ENCODE peak calls at places on chromosomes 13 and 19, in six cellular contexts. One of them, this sample, is unnamed.

GRCh38 chr19:5186293-5187050 is 154.1 kb downstream of the PTPRS start:
- DNase-seq in neuronal stem cell: no peak
- DNase-seq in IMR-90: peak; percentile 67
- DNase-seq in H1: no peak
- DNase-seq in mesenchymal stem cell: no peak
- DNase-seq in trophoblast cell: peak; percentile 95
- DNase-seq in this sample: no peak

GRCh38 chr19:29497241-29497640 is 28.6 kb upstream of the VSTM2B start:
- DNase-seq in neuronal stem cell: no peak
- DNase-seq in IMR-90: no peak
- DNase-seq in H1: no peak
- DNase-seq in mesenchymal stem cell: no peak
- DNase-seq in trophoblast cell: no peak
- DNase-seq in this sample: no peak

GRCh38 chr13:44088409-44088808 is 208.7 kb downstream of the LACC1 start:
- DNase-seq in neuronal stem cell: no peak
- DNase-seq in IMR-90: no peak
- DNase-seq in H1: no peak
- DNase-seq in mesenchymal stem cell: no peak
- DNase-seq in trophoblast cell: peak; percentile 10
- DNase-seq in this sample: no peak

GRCh38 chr13:113065406-113066141 is 40.0 kb upstream of the F7 start:
- DNase-seq in neuronal stem cell: no peak
- DNase-seq in IMR-90: peak; percentile 5
- DNase-seq in H1: no peak
- DNase-seq in mesenchymal stem cell: no peak
- DNase-seq in trophoblast cell: no peak
- DNase-seq in this sample: no peak

GRCh38 chr19:57558525-57558924 is 1.1 kb downstream of the ZNF550 start:
- DNase-seq in neuronal stem cell: no peak
- DNase-seq in IMR-90: peak; percentile 35
- DNase-seq in H1: no peak
- DNase-seq in mesenchymal stem cell: peak; percentile 34
- DNase-seq in trophoblast cell: no peak
- DNase-seq in this sample: peak; percentile 51

GRCh38 chr19:2345794-2346663 is 14.0 kb upstream of the TMPRSS9 start:
- DNase-seq in neuronal stem cell: no peak
- DNase-seq in IMR-90: no peak
- DNase-seq in H1: no peak
- DNase-seq in mesenchymal stem cell: no peak
- DNase-seq in trophoblast cell: no peak
- DNase-seq in this sample: no peak

GRCh38 chr13:25860862-25861261 is 191.0 kb downstream of the SHISA2 start:
- DNase-seq in neuronal stem cell: no peak
- DNase-seq in IMR-90: peak; percentile 33
- DNase-seq in H1: no peak
- DNase-seq in mesenchymal stem cell: peak; percentile 69
- DNase-seq in trophoblast cell: peak; percentile 41
- DNase-seq in this sample: no peak

GRCh38 chr13:37138169-37138568 is 32.7 kb upstream of the CSNK1A1L start:
- DNase-seq in neuronal stem cell: no peak
- DNase-seq in IMR-90: no peak
- DNase-seq in H1: peak; percentile 0
- DNase-seq in mesenchymal stem cell: no peak
- DNase-seq in trophoblast cell: peak; percentile 73
- DNase-seq in this sample: peak; percentile 75

GRCh38 chr13:67369895-67370660 is 139.9 kb upstream of the PCDH9 start:
- DNase-seq in neuronal stem cell: no peak
- DNase-seq in IMR-90: peak; percentile 92
- DNase-seq in H1: no peak
- DNase-seq in mesenchymal stem cell: peak; percentile 89
- DNase-seq in trophoblast cell: peak; percentile 54
- DNase-seq in this sample: peak; percentile 47

GRCh38 chr19:16337809-16338469 is 13.3 kb downstream of the KLF2 start:
- DNase-seq in neuronal stem cell: no peak
- DNase-seq in IMR-90: no peak
- DNase-seq in H1: no peak
- DNase-seq in mesenchymal stem cell: peak; percentile 23
- DNase-seq in trophoblast cell: no peak
- DNase-seq in this sample: no peak

GRCh38 chr13:40164137-40164536 is 502.3 kb downstream of the FOXO1 start:
- DNase-seq in neuronal stem cell: no peak
- DNase-seq in IMR-90: no peak
- DNase-seq in H1: no peak
- DNase-seq in mesenchymal stem cell: peak; percentile 73
- DNase-seq in trophoblast cell: peak; percentile 60
- DNase-seq in this sample: no peak

GRCh38 chr13:50732712-50733111 is 110.8 kb downstream of the DLEU7 start:
- DNase-seq in neuronal stem cell: no peak
- DNase-seq in IMR-90: peak; percentile 19
- DNase-seq in H1: no peak
- DNase-seq in mesenchymal stem cell: peak; percentile 50
- DNase-seq in trophoblast cell: peak; percentile 17
- DNase-seq in this sample: no peak

GRCh38 chr13:99969934-99970760 is 1.4 kb downstream of the ZIC5 start:
- DNase-seq in neuronal stem cell: no peak
- DNase-seq in IMR-90: no peak
- DNase-seq in H1: no peak
- DNase-seq in mesenchymal stem cell: no peak
- DNase-seq in trophoblast cell: peak; percentile 47
- DNase-seq in this sample: peak; percentile 92

GRCh38 chr13:76973920-76974617 is 17.8 kb upstream of the CLN5 start:
- DNase-seq in neuronal stem cell: no peak
- DNase-seq in IMR-90: no peak
- DNase-seq in H1: no peak
- DNase-seq in mesenchymal stem cell: no peak
- DNase-seq in trophoblast cell: peak; percentile 84
- DNase-seq in this sample: no peak

GRCh38 chr13:98279473-98280175 is 102.6 kb upstream of the RNF113B start:
- DNase-seq in neuronal stem cell: no peak
- DNase-seq in IMR-90: no peak
- DNase-seq in H1: no peak
- DNase-seq in mesenchymal stem cell: no peak
- DNase-seq in trophoblast cell: no peak
- DNase-seq in this sample: no peak

GRCh38 chr13:78409172-78409571 is 194.2 kb downstream of the POU4F1 start:
- DNase-seq in neuronal stem cell: no peak
- DNase-seq in IMR-90: no peak
- DNase-seq in H1: no peak
- DNase-seq in mesenchymal stem cell: no peak
- DNase-seq in trophoblast cell: no peak
- DNase-seq in this sample: peak; percentile 19

GRCh38 chr19:44783545-44783944 is 5.9 kb downstream of the CBLC start:
- DNase-seq in neuronal stem cell: no peak
- DNase-seq in IMR-90: no peak
- DNase-seq in H1: no peak
- DNase-seq in mesenchymal stem cell: no peak
- DNase-seq in trophoblast cell: no peak
- DNase-seq in this sample: no peak

GRCh38 chr13:32917504-32917903 is 98.7 kb upstream of the KL start:
- DNase-seq in neuronal stem cell: no peak
- DNase-seq in IMR-90: peak; percentile 32
- DNase-seq in H1: no peak
- DNase-seq in mesenchymal stem cell: no peak
- DNase-seq in trophoblast cell: no peak
- DNase-seq in this sample: no peak

GRCh38 chr19:4089400-4089908 is 22.8 kb upstream of the ZBTB7A start:
- DNase-seq in neuronal stem cell: no peak
- DNase-seq in IMR-90: no peak
- DNase-seq in H1: no peak
- DNase-seq in mesenchymal stem cell: no peak
- DNase-seq in trophoblast cell: peak; percentile 77
- DNase-seq in this sample: no peak

GRCh38 chr19:4007836-4008539 is 452 bp downstream of the PIAS4 start:
- DNase-seq in neuronal stem cell: peak; percentile 23
- DNase-seq in IMR-90: no peak
- DNase-seq in H1: no peak
- DNase-seq in mesenchymal stem cell: peak; percentile 40
- DNase-seq in trophoblast cell: peak; percentile 19
- DNase-seq in this sample: peak; percentile 28

GRCh38 chr13:35712907-35713685 is 236.6 kb upstream of the MAB21L1 start:
- DNase-seq in neuronal stem cell: no peak
- DNase-seq in IMR-90: peak; percentile 71
- DNase-seq in H1: no peak
- DNase-seq in mesenchymal stem cell: peak; percentile 33
- DNase-seq in trophoblast cell: peak; percentile 93
- DNase-seq in this sample: peak; percentile 62

GRCh38 chr19:32817913-32818476 is 51.6 kb downstream of the SLC7A9 start:
- DNase-seq in neuronal stem cell: no peak
- DNase-seq in IMR-90: no peak
- DNase-seq in H1: no peak
- DNase-seq in mesenchymal stem cell: no peak
- DNase-seq in trophoblast cell: no peak
- DNase-seq in this sample: no peak

DNA sequence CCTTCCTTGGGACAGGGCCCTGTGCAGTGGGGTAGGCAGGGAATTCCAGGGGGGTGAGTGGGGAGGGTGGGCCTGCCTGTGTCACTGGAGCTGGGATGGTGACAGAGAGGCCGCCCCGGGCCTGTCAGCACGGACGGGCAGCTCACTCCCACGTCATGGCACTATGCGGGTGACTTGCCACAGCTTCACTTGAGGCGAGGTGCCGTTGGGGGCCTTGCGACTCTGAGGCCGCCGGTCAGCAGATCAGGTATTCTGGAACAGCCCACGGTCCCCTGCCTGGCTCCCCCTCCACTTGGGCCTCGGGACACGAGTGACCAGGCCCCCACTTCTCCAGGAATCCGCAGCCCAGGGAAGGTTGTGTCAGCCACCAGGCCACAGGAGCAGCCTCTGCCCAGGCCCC is 2.9 kb upstream of the MIDN start:
- DNase-seq in neuronal stem cell: no peak
- DNase-seq in IMR-90: no peak
- DNase-seq in H1: no peak
- DNase-seq in mesenchymal stem cell: no peak
- DNase-seq in trophoblast cell: no peak
- DNase-seq in this sample: no peak
- H3K4me3 ChIP-seq in neuronal stem cell: no peak overlapping the region
- H3K4me3 ChIP-seq in IMR-90: no peak overlapping the region
- H3K4me3 ChIP-seq in H1: no peak overlapping the region
- H3K4me3 ChIP-seq in mesenchymal stem cell: no peak overlapping the region
- H3K4me3 ChIP-seq in trophoblast cell: no peak overlapping the region
- H3K4me3 ChIP-seq in this sample: no peak overlapping the region

GRCh38 chr19:42474743-42475142 is 32.0 kb upstream of the CXCL17 start:
- DNase-seq in neuronal stem cell: no peak
- DNase-seq in IMR-90: no peak
- DNase-seq in H1: no peak
- DNase-seq in mesenchymal stem cell: no peak
- DNase-seq in trophoblast cell: no peak
- DNase-seq in this sample: peak; percentile 82
- H2BK5ac ChIP-seq in neuronal stem cell: no peak overlapping the region
- H2BK5ac ChIP-seq in IMR-90: no peak overlapping the region
- H2BK5ac ChIP-seq in H1: peak overlapping the region; percentile 99
- H2BK5ac ChIP-seq in mesenchymal stem cell: no peak overlapping the region
- H2BK5ac ChIP-seq in trophoblast cell: no peak overlapping the region
- H2BK5ac ChIP-seq in this sample: peak overlapping the region; percentile 97

DNA sequence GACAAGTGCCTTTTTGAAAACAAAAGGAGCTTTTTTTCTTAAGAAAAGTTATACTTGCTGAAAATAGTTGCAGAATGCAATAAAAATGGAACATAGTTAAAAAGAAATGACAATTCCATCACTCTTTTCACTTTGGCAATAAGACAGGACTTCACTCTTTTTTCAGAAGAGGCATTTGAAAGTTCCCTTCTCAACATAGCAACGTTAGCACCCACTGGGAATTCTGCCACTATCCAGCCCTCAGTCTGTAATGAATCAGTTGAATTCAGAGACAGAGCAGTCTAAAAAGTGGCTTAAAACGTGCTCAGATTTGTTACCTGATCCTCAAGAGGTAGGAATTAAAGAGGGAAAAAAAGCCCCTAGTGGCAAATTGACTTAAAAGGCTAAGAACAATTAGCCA is 10.2 kb downstream of the RGCC start:
- DNase-seq in neuronal stem cell: no peak
- DNase-seq in IMR-90: no peak
- DNase-seq in H1: no peak
- DNase-seq in mesenchymal stem cell: no peak
- DNase-seq in trophoblast cell: no peak
- DNase-seq in this sample: no peak
- H3K36me3 ChIP-seq in neuronal stem cell: no peaks in the 10 kb centered on the region
- H3K36me3 ChIP-seq in IMR-90: peaks cover 64% of the 10 kb centered on the region
- H3K36me3 ChIP-seq in H1: no peaks in the 10 kb centered on the region
- H3K36me3 ChIP-seq in mesenchymal stem cell: no peaks in the 10 kb centered on the region
- H3K36me3 ChIP-seq in trophoblast cell: peaks cover 18% of the 10 kb centered on the region
- H3K36me3 ChIP-seq in this sample: no peaks in the 10 kb centered on the region

DNA sequence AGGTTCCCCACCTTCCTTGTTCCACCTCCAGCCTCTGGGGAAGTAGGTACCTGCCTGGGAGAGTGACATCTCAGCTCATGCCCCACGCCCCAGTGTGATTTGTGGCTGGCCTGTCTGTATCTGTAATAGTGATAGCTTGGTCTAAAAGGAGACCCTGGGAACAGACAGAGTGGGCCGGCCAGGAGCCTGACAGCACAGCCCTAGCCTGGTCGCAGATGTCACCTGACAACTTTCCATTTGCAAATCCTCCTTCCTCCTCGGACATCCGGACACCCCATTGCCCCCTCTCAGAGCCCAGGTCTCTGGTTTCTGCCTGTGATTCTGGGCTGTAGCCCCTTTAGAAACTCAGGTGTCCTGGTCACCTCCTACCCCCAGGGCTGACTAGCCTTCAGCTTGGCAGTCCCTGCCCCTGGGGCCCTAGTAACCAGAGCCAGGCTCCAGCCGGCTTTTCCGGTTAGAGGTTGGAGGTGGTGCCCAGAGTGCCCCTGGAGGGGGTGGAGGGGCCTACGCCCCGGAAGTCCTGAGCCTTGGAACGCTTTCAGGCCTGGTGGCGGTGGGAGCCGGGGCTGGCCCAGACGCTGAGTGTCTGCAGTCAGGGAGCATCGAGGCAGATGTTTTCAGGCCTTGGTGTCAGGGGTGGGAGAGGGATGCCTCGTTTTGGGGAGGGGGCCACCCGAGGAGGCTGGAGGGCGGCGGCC is 6.5 kb downstream of the LRRC8E start:
- DNase-seq in neuronal stem cell: no peak
- DNase-seq in IMR-90: no peak
- DNase-seq in H1: no peak
- DNase-seq in mesenchymal stem cell: no peak
- DNase-seq in trophoblast cell: peak; percentile 38
- DNase-seq in this sample: no peak
- H3K4me3 ChIP-seq in neuronal stem cell: no peak overlapping the region
- H3K4me3 ChIP-seq in IMR-90: no peak overlapping the region
- H3K4me3 ChIP-seq in H1: no peak overlapping the region
- H3K4me3 ChIP-seq in mesenchymal stem cell: no peak overlapping the region
- H3K4me3 ChIP-seq in trophoblast cell: no peak overlapping the region
- H3K4me3 ChIP-seq in this sample: no peak overlapping the region

GRCh38 chr19:18373892-18374629 is 11.9 kb upstream of the GDF15 start:
- DNase-seq in neuronal stem cell: no peak
- DNase-seq in IMR-90: peak; percentile 99
- DNase-seq in H1: peak; percentile 81
- DNase-seq in mesenchymal stem cell: peak; percentile 99
- DNase-seq in trophoblast cell: peak; percentile 70
- DNase-seq in this sample: peak; percentile 99
- H2BK5ac ChIP-seq in neuronal stem cell: peak overlapping the region; percentile 27
- H2BK5ac ChIP-seq in IMR-90: peak overlapping the region; percentile 98
- H2BK5ac ChIP-seq in H1: peak overlapping the region; percentile 98
- H2BK5ac ChIP-seq in mesenchymal stem cell: peak overlapping the region; percentile 98
- H2BK5ac ChIP-seq in trophoblast cell: peak overlapping the region; percentile 96
- H2BK5ac ChIP-seq in this sample: peak overlapping the region; percentile 96

DNA sequence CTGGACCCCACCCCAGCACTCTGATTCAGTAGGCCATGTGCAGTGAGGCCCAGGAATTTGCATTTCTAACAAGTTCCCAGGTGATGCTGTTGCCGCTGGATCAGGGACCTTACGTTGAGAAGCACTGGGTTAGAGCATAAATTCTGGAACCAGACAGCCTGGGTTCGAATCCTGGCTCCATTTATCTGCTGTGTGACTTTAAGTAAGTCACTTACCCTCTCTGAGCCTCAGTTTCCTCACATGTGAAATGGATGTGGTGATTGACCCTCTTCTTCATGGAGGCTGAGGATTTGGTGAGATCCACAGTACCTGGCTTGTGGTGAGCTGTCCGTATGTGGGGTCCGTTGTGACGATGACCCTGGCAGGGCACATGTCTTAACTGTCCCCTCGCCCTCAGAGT is 15.9 kb downstream of the HIPK4 start:
- DNase-seq in neuronal stem cell: no peak
- DNase-seq in IMR-90: no peak
- DNase-seq in H1: no peak
- DNase-seq in mesenchymal stem cell: no peak
- DNase-seq in trophoblast cell: no peak
- DNase-seq in this sample: no peak
- H3K36me3 ChIP-seq in neuronal stem cell: peaks cover 58% of the 10 kb centered on the region
- H3K36me3 ChIP-seq in IMR-90: peaks cover 68% of the 10 kb centered on the region
- H3K36me3 ChIP-seq in H1: peaks cover 29% of the 10 kb centered on the region
- H3K36me3 ChIP-seq in mesenchymal stem cell: peaks cover 89% of the 10 kb centered on the region
- H3K36me3 ChIP-seq in trophoblast cell: peaks cover 86% of the 10 kb centered on the region
- H3K36me3 ChIP-seq in this sample: peaks cover 8% of the 10 kb centered on the region